ENCODE peak calls at places on chromosomes 16 and 17, in seven cellular contexts. T is stromal cell of bone marrow; G is activated B cell treated with CpG ODN at 0.5 μM for 24 hours; J is stimulated activated naive B cell treated with anti-CD40 and anti-IgM and Interleukin-4, amounts not matched to agents 10 μg/mL and 1 μg/mL and 100 μg/mL, for 72 hours; O is stimulated activated CD4-positive, alpha-beta T cell treated with anti-CD3 and anti-CD28 coated beads, Interleukin-2, amount 100 ng/mL, for 24 hours; A is HEK293T; Z is M059J. R is an unnamed sample.

GRCh38 chr16:15757630-15758251 is 99.1 kb downstream of the MYH11 start:
- DNase-seq in O (peak), Z (no peak), J (no peak), A (no peak), T (no peak), G (no peak), R (peak)

GRCh38 chr17:81832608-81833159 is 407 bp downstream of the MCRIP1 start:
- DNase-seq in O (peak), J (no peak), Z (no peak), A (no peak), G (no peak), T (no peak), R (no peak)

GRCh38 chr16:81558444-81559175 is 114.0 kb downstream of the CMIP start:
- DNase-seq in O (no peak), G (no peak), A (no peak), T (no peak), Z (no peak), J (no peak), R (no peak)

GRCh38 chr16:57627184-57627871 is 1.1 kb upstream of the ADGRG1 start:
- DNase-seq in G (no peak), T (peak), O (no peak), A (no peak), J (no peak), Z (peak), R (peak)

GRCh38 chr16:11316331-11317015 is 28.8 kb upstream of the RMI2 start:
- DNase-seq in A (no peak), Z (no peak), J (no peak), G (no peak), O (no peak), T (no peak), R (no peak)

GRCh38 chr16:67504190-67505021 is 21.1 kb upstream of the AGRP start:
- DNase-seq in O (peak), T (no peak), J (no peak), A (no peak), Z (no peak), G (no peak), R (no peak)

GRCh38 chr17:298791-299450 is 53.7 kb downstream of the RPH3AL start:
- DNase-seq in J (no peak), O (no peak), G (no peak), Z (no peak), A (no peak), T (no peak), R (no peak)

GRCh38 chr16:90077757-90078593 is 844 bp upstream of the PRDM7 start:
- DNase-seq in T (peak), J (no peak), Z (peak), A (no peak), O (no peak), G (no peak), R (no peak)

GRCh38 chr17:47246120-47246519 is 7.5 kb upstream of the ITGB3 start:
- DNase-seq in A (no peak), T (no peak), Z (no peak), J (no peak), G (no peak), O (no peak), R (no peak)

GRCh38 chr17:41464682-41465081 is 2.5 kb downstream of the KRT32 start:
- DNase-seq in T (peak), G (no peak), O (no peak), Z (peak), J (no peak), A (no peak), R (no peak)

GRCh38 chr17:78132086-78132676 is 1.6 kb downstream of the TMC8 start:
- DNase-seq in T (no peak), O (peak), J (peak), G (peak), A (no peak), Z (no peak), R (peak)

GRCh38 chr17:80261159-80261894 is 675 bp downstream of the RNF213 start:
- DNase-seq in J (no peak), A (peak), Z (peak), T (no peak), O (peak), G (peak), R (peak)